ENCODE peak calls at places on chromosomes 2 and 18, in seven cellular contexts. C is MM.1S, Y is WTC11, A is adrenal gland, R is heart right ventricle, K is mucosa of descending colon, M is gastrocnemius medialis. W is an unnamed sample.

GRCh38 chr2:240213226-240213475 is 72.7 kb upstream of the OTOS start:
- DNase-seq in M (no peak), A (peak), Y (no peak), C (no peak), K (no peak), R (no peak), W (no peak)

GRCh38 chr2:186740266-186740665 is 46.4 kb downstream of the FAM171B start:
- DNase-seq in R (no peak), Y (no peak), C (no peak), K (no peak), A (no peak), M (no peak), W (no peak)

GRCh38 chr18:7169601-7170000 is 52.0 kb upstream of the LAMA1 start:
- DNase-seq in M (no peak), R (no peak), K (no peak), C (no peak), A (no peak), Y (no peak), W (no peak)

GRCh38 chr2:158921599-158922408 is 46.6 kb upstream of the TANC1 start:
- DNase-seq in R (peak), Y (peak), M (no peak), A (no peak), K (no peak), C (no peak), W (no peak)

GRCh38 chr2:108921096-108922030 is 67.7 kb downstream of the EDAR start:
- DNase-seq in Y (no peak), M (no peak), A (no peak), C (no peak), R (no peak), K (no peak), W (no peak)

GRCh38 chr2:152766908-152767307 is 48.5 kb downstream of the ARL6IP6 start:
- DNase-seq in A (no peak), C (no peak), M (no peak), R (no peak), K (no peak), Y (no peak), W (no peak)

GRCh38 chr2:181176540-181176939 is 196.1 kb downstream of the UBE2E3 start:
- DNase-seq in Y (no peak), A (no peak), C (no peak), K (no peak), M (no peak), R (no peak), W (no peak)

GRCh38 chr18:58234359-58234741 is 190.3 kb downstream of the NEDD4L start:
- DNase-seq in M (no peak), A (no peak), K (peak), Y (no peak), R (no peak), C (no peak), W (no peak)

GRCh38 chr2:150088538-150088937 is 398.9 kb downstream of the RND3 start:
- DNase-seq in K (no peak), R (no peak), M (no peak), C (no peak), A (no peak), Y (no peak), W (no peak)

GRCh38 chr2:98730851-98731708 is at the start of gene MGAT4A:
- DNase-seq in K (peak), R (peak), A (peak), Y (peak), M (peak), C (peak), W (peak)

GRCh38 chr18:77360315-77361186 is 110.9 kb downstream of the GALR1 start:
- DNase-seq in M (no peak), R (no peak), K (no peak), Y (no peak), A (no peak), C (peak), W (no peak)

GRCh38 chr2:184372484-184372883 is 225.8 kb upstream of the ZNF804A start:
- DNase-seq in M (no peak), C (no peak), Y (no peak), K (no peak), A (no peak), R (no peak), W (no peak)

GRCh38 chr18:50113726-50114125 is 81.2 kb downstream of the MYO5B start:
- DNase-seq in Y (no peak), A (no peak), M (no peak), K (no peak), R (no peak), C (no peak), W (no peak)

GRCh38 chr2:112332123-112332696 is 56.8 kb downstream of the ZC3H6 start:
- DNase-seq in K (no peak), A (no peak), C (no peak), Y (no peak), R (no peak), M (no peak), W (no peak)

GRCh38 chr2:25161055-25161781 is 7.2 kb downstream of the POMC start:
- DNase-seq in M (peak), R (peak), K (peak), A (peak), C (peak), Y (peak), W (peak)

GRCh38 chr2:74142340-74142739 is 5.4 kb downstream of the BOLA3 start:
- DNase-seq in Y (no peak), C (no peak), K (no peak), M (no peak), A (no peak), R (no peak), W (no peak)
- TF ChIP-seq CTCF in Y (no peak), C (peak), K (no peak), M (no peak), A (no peak), R (no peak), W (no peak)

DNA sequence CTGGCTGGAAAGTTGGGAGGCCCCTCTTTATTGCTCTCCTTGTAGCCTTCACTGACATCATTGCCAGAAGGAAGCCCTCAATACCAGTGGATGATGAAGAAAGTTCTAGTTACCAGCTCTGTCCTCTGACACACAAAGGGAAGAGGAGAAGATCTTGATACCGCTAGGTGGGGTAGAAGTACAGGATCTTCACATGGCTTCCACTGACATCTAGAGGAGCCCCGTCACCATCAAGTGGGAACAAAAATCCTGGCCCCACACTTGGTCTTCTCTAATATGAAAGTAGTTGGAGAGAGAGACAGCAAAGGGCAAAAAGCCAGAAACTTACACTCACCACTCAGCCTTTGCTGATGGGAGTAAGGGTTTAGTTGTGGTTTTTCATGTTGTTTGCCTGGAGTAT is 12.4 kb downstream of the XIRP2 start:
- DNase-seq in Y (no peak), A (no peak), M (no peak), C (no peak), R (no peak), K (peak), W (no peak)
- TF ChIP-seq CTCF in Y (peak), A (no peak), M (no peak), C (no peak), R (peak), K (no peak), W (no peak)

DNA sequence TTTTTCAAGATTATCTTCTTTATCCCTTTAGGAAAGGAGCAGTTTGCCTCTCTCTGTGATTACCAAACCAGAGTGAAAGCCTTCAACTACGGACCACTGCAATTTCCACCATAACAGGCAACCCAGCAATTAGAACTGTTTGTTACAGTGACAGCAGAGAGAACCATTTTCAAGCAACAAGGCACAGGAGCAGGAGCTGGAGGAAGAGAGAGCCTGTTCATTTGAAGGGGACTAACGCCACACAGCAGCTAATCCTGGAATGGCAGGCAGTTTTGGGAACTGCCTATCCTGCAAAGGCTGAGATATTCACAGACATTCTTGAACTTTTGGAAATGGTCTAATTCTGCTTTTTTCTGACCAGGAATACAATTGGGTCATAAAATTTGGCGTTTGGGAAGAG is 1541.9 kb upstream of the PIK3C3 start:
- DNase-seq in Y (peak), M (no peak), A (no peak), C (no peak), R (no peak), K (peak), W (no peak)
- TF ChIP-seq CTCF in Y (peak), M (no peak), A (peak), C (no peak), R (peak), K (no peak), W (no peak)

DNA sequence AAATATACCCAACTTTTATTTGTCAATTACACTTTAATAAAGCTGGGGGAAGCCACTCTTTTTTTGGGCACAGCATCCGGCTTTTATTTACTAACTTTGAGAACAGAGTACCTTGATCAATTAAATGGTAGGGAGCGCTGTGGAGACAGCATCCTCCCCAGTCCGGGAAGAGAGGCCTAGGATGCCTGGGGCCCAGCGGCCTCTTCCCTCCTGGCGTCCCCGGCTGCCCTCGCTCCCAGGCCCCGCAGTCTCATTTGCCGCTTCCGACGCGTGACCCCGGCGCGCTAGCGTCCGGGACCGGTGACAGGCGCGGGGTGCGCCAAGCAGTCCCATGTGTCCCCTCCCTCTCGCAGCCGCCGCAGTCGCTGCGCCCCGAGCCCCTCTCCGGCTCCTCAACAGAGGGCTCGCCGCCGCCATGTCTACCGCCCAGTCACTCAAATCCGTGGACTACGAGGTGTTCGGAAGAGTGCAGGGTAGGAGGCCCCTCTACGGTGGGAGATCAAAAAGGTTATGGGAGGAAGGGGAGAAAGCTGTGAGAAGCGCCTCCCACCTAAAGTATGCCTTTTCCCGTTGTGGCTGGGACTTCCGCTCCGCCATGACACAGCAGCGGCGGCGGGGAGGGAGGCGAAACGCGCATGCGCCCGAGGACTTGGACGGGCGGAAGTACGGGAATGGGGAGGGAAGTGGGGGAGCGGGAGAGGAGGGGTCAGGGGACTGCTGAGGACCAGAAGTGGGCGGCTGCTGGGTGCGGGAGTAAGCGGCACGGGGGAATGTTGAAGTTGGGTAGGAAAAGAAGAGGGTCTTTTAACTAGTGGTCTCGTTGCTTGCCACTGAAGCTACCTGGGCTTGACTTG is at the start of gene ACYP2:
- DNase-seq in K (peak), R (peak), Y (peak), C (peak), A (peak), M (peak), W (peak)
- TF ChIP-seq CTCF in K (no peak), R (peak), Y (no peak), C (peak), A (no peak), M (no peak), W (no peak)

DNA sequence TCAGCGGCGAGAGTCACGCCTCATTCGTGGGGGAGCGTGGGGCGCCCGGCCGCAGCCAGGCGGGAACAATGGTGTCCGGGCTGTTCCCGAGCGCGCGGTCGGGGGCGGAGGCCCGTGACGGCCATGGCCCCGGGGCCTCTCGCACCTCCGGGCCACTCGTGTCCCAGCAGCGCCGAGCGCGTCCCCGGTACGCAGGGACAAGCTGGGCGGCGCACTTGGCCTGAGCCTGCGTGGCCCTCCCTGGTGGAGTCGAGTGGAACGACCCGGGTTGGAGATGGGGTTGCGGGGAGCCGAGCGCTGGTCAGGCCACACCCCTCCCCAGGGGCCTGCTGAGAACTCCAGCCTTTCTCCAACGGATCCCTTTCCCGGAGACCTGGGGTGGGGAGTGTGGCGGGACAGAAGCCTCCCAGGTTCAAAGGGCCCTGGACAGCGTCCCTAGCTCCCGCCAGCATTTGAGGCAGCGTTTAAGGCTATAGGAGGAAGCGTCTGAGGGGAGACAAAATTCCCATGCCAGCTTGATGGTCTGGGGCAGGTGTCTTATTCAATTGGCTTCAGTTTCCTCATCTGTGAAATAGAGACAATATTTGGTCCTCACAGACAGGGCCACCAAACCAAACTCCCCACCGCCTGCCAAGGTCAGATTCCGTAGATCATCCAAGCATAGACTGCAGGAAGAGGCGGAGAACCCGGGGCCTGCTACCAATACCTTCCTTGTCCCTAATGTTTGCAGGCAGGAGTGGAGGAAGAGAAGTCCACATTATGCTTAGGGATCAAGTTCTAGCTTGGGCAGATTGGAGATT is 545 bp downstream of the CNDP2 start:
- DNase-seq in Y (peak), R (peak), K (peak), A (peak), C (peak), M (peak), W (peak)
- TF ChIP-seq CTCF in Y (no peak), R (peak), K (no peak), A (peak), C (peak), M (peak), W (peak)

DNA sequence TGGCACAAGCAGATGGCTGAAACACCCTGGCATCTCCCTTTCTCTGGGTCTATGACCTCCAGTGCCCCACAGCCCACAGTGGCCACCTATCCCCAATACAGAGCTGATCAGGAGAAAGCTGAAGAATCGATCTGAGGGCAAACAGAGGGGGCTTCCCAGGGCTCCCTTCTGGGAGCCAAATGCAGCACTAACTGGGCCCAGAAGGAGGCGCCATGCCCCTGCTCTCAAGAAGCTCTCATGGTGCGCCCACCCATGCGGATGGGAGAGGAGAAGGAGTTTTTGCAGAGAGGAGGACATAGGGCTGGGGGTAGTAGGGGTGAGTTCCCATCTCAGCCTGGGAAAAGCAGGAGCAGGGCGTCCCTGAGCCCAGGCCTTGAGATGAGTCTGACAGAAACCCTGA is 787.3 kb upstream of the RAB6C start:
- DNase-seq in M (no peak), K (no peak), C (no peak), R (no peak), A (no peak), Y (no peak), W (no peak)
- TF ChIP-seq CTCF in M (no peak), K (no peak), C (no peak), R (no peak), A (no peak), Y (no peak), W (no peak)

W was measured in CD14-positive monocyte.